ENCODE peak calls at places on chromosomes 3 and 15, in six cellular contexts. A is H9, J is kidney, U is DND-41, I is neural progenitor cell, F is neuronal stem cell. Y is an unnamed sample.
A peak's percentile ranks its signal among the peaks of the same experiment; 100 is the strongest.

GRCh38 chr15:78387678-78388077 is 47.5 kb downstream of the CRABP1 start:
- DNase-seq in A (no peak), J (no peak), U (no peak), I (no peak), F (no peak), Y (no peak)

GRCh38 chr3:10702961-10703740 is 112.9 kb upstream of the SLC6A11 start:
- DNase-seq in A (peak; percentile 91), J (no peak), U (peak; percentile 10), I (peak; percentile 88), F (peak; percentile 73), Y (no peak)

GRCh38 chr3:77825045-77825827 is 785.3 kb downstream of the ROBO2 start:
- DNase-seq in A (no peak), J (peak; percentile 92), U (no peak), I (no peak), F (no peak), Y (peak; percentile 91)

GRCh38 chr3:141763088-141763750 is at the start of gene GRK7:
- DNase-seq in A (no peak), J (no peak), U (no peak), I (no peak), F (no peak), Y (no peak)

GRCh38 chr3:15924914-15925313 is 127.1 kb upstream of the ANKRD28 start:
- DNase-seq in A (no peak), J (no peak), U (no peak), I (no peak), F (no peak), Y (no peak)

GRCh38 chr15:98069256-98069655 is 108.8 kb downstream of the ARRDC4 start:
- DNase-seq in A (no peak), J (no peak), U (no peak), I (no peak), F (no peak), Y (no peak)

GRCh38 chr3:57816471-57817105 is 60.5 kb downstream of the SLMAP start:
- DNase-seq in A (no peak), J (no peak), U (no peak), I (no peak), F (no peak), Y (peak; percentile 35)

GRCh38 chr15:70202756-70203155 is 105.0 kb upstream of the TLE3 start:
- DNase-seq in A (no peak), J (no peak), U (no peak), I (no peak), F (no peak), Y (peak; percentile 39)

GRCh38 chr15:79966634-79967330 is 4.2 kb downstream of the BCL2A1 start:
- DNase-seq in A (no peak), J (no peak), U (no peak), I (no peak), F (no peak), Y (no peak)

GRCh38 chr3:152583913-152584312 is 251.0 kb upstream of the P2RY1 start:
- DNase-seq in A (no peak), J (no peak), U (no peak), I (no peak), F (no peak), Y (peak; percentile 11)

GRCh38 chr3:38479431-38480092 is 16.6 kb upstream of the EXOG start:
- DNase-seq in A (peak; percentile 53), J (no peak), U (peak; percentile 47), I (peak; percentile 71), F (no peak), Y (no peak)

GRCh38 chr15:66573719-66574641 is 8.2 kb upstream of the LCTL start:
- DNase-seq in A (no peak), J (peak; percentile 24), U (no peak), I (no peak), F (no peak), Y (peak; percentile 84)

GRCh38 chr15:92228830-92229229 is 164.9 kb upstream of the ST8SIA2 start:
- DNase-seq in A (no peak), J (no peak), U (no peak), I (no peak), F (no peak), Y (no peak)

GRCh38 chr15:92226020-92226612 is 167.6 kb upstream of the ST8SIA2 start:
- DNase-seq in A (peak; percentile 45), J (no peak), U (no peak), I (peak; percentile 51), F (no peak), Y (peak; percentile 7)

GRCh38 chr15:92224843-92225242 is 168.8 kb upstream of the ST8SIA2 start:
- DNase-seq in A (no peak), J (no peak), U (no peak), I (no peak), F (no peak), Y (no peak)
- H3K9ac ChIP-seq in A (no peak overlapping the region), J (no peak overlapping the region), U (no peak overlapping the region), I (no peak overlapping the region), F (no peak overlapping the region), Y (no peak overlapping the region)

DNA sequence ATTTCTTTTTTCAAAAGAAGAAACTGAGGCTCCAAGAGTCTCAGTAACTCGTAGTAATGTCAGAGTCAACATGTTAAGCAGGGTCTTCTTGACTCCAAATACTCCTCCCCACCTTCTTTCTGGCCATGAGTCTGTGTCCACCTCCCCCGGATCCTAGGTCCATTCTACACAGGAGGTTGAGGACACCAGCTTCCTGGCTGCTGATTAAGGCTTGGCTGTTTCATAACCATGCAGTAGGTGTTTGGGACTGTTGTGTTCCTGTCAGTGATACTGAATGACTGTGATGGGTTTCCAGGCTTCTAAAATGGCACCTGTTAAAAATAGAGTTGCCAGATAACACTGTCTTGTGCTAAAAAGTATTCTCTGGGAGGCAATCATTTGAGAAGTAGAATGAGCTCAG is 130.8 kb upstream of the IL12A start:
- DNase-seq in A (no peak), J (no peak), U (no peak), I (no peak), F (no peak), Y (no peak)
- H3K9ac ChIP-seq in A (no peak overlapping the region), J (no peak overlapping the region), U (no peak overlapping the region), I (no peak overlapping the region), F (no peak overlapping the region), Y (no peak overlapping the region)

GRCh38 chr3:50570508-50571279 is 1.4 kb downstream of the HEMK1 start:
- DNase-seq in A (no peak), J (no peak), U (peak; percentile 35), I (no peak), F (no peak), Y (no peak)

GRCh38 chr3:50567386-50568182 is at the start of gene C3orf18:
- DNase-seq in A (peak; percentile 93), J (peak; percentile 97), U (peak; percentile 93), I (peak; percentile 96), F (peak; percentile 87), Y (peak; percentile 78)

GRCh38 chr3:50571486-50571885 is 2.2 kb downstream of the HEMK1 start:
- DNase-seq in A (no peak), J (no peak), U (peak; percentile 45), I (no peak), F (no peak), Y (no peak)

GRCh38 chr3:50567011-50567385 is 549 bp downstream of the C3orf18 start:
- DNase-seq in A (no peak), J (no peak), U (no peak), I (no peak), F (no peak), Y (no peak)

DNA sequence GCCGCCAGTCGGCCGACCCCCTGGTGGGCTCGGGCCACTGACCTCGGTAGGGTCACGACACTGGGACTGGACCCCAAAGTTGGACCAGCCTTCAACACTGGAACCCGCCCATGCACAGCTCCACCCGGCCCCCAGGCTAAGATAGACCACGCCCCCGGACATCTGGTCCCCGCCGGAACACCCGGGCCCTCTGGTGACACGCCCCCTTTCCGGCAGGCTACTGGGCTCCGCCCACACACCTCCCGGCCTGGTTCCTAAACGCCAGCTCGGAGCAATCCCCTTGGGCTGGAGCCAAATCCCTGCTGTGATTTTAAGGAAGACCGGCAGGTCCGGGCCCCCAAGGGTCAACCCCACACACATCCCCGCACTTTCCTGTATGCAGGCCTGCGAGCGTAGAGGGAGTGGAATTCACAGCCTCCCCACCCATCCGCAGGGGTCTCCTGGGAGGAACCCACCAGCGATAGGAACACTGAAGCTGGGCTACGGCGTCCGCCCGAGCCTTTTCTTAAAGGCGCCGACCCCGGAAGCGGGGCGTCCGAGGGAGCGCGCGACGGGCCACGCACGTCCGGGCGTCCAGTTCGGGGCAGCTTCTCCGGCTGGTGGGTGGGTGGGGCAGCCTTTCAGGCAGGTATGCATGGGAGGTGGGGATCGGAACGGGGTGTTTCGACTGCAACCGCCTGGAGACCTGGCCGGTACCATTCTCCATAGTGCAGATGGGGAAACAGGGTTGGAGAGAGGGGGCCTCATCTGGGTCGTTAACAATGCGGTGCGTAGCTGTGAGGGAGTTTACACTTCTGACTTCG is at the start of gene HEMK1:
- DNase-seq in A (peak; percentile 96), J (peak; percentile 99), U (peak; percentile 97), I (peak; percentile 98), F (peak; percentile 92), Y (peak; percentile 84)
- H3K9ac ChIP-seq in A (peak within 1 kb of the TSS; percentile 85), J (peak within 1 kb of the TSS; percentile 98), U (peak within 1 kb of the TSS; percentile 80), I (peak within 1 kb of the TSS; percentile 89), F (peak within 1 kb of the TSS; percentile 90), Y (peak within 1 kb of the TSS; percentile 98)

GRCh38 chr15:31024330-31024729 is 32.9 kb upstream of the MTMR10 start:
- DNase-seq in A (peak; percentile 68), J (no peak), U (no peak), I (peak; percentile 41), F (peak; percentile 36), Y (peak; percentile 98)
- H3K9ac ChIP-seq in A (no peak overlapping the region), J (no peak overlapping the region), U (no peak overlapping the region), I (no peak overlapping the region), F (no peak overlapping the region), Y (no peak overlapping the region)

GRCh38 chr3:5015056-5015455 is 35.8 kb downstream of the BHLHE40 start:
- DNase-seq in A (no peak), J (no peak), U (no peak), I (no peak), F (no peak), Y (no peak)

GRCh38 chr3:5014431-5014830 is 35.2 kb downstream of the BHLHE40 start:
- DNase-seq in A (no peak), J (no peak), U (no peak), I (peak; percentile 79), F (peak; percentile 17), Y (peak; percentile 78)

GRCh38 chr3:5017953-5018531 is 38.8 kb downstream of the BHLHE40 start:
- DNase-seq in A (no peak), J (no peak), U (no peak), I (peak; percentile 53), F (no peak), Y (peak; percentile 71)

GRCh38 chr3:5019411-5020261 is 40.4 kb downstream of the BHLHE40 start:
- DNase-seq in A (no peak), J (no peak), U (peak; percentile 76), I (no peak), F (no peak), Y (no peak)

DNA sequence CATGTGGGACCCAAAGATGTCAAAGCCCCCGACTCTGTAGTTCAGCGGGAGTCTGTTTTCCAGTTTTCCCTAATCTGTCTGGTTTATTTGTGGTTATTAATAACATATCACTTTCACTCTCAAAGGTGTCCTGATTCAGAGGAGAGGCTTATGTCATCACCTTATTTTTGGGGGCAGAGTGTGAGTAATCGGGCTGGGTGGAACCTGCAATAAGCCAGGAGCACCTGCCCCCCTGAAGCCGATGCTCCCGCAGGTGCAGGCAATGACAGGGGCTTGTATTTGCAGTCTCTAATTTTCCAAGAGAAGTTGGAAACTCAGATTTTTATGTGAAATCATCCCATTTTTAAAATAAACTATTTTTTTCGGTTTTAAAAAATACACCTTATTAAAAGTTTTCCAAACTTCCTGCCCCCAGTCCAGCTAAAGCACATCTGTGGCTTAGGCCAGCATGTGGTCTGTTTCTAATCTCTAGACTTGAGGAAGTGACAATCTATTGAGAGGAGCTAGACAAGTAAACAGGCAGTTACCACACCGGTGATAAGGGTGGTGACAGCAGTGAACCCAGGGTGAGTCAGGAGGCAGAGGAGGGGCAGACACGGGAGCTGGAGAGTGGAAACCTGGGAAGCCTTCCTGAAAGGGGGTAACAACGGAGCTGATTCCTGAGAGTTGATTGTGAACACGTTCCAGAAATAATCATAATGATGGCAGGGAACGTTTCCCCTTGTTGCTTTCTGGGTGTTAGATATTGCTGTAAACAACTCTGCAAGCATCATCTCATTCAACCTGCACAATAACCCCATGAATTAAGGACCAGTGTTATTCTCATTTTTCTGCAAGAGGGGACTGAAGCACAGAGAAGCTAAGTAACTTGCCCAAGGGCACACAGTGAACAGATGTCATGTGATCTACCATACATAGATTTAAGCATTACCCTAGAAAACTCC is 37.3 kb downstream of the BHLHE40 start:
- DNase-seq in A (no peak), J (no peak), U (peak; percentile 23), I (no peak), F (no peak), Y (peak; percentile 79)
- H3K9ac ChIP-seq in A (no peak overlapping the region), J (no peak overlapping the region), U (no peak overlapping the region), I (no peak overlapping the region), F (no peak overlapping the region), Y (peak overlapping the region; percentile 49)

Y was measured in astrocyte.